ENCODE peak calls at places on chromosome 15, in nine cellular contexts. I is activated naive CD8-positive, alpha-beta T cell treated with anti-CD3 and anti-CD28 coated beads for 36 hours; U is endothelial cell; L is progenitor cell of endocrine pancreas; D is epithelial cell of esophagus; W is NB4; O is NCI-H1417; B is mesendoderm; V is left ventricle myocardium inferior. X is an unnamed sample.
A peak's percentile ranks its signal among the peaks of the same experiment; 100 is the strongest.

GRCh38 chr15:91950631-91951384 is 97.3 kb downstream of the SLCO3A1 start:
- DNase-seq in I (no peak), U (no peak), L (no peak), D (peak; percentile 92), W (peak; percentile 39), O (no peak), B (no peak), V (no peak), X (peak; percentile 26)

GRCh38 chr15:31567861-31568260 is 241.2 kb downstream of the KLF13 start:
- DNase-seq in I (no peak), U (no peak), L (no peak), D (no peak), W (no peak), O (no peak), B (no peak), V (no peak), X (no peak)

GRCh38 chr15:40826123-40827075 is 2.1 kb downstream of the PPP1R14D start:
- DNase-seq in I (no peak), U (no peak), L (no peak), D (no peak), W (no peak), O (no peak), B (no peak), V (no peak), X (no peak)

GRCh38 chr15:64023215-64023614 is 23.1 kb downstream of the DAPK2 start:
- DNase-seq in I (no peak), U (no peak), L (no peak), D (no peak), W (no peak), O (no peak), B (no peak), V (no peak), X (no peak)

GRCh38 chr15:33448961-33449611 is 138.3 kb downstream of the RYR3 start:
- DNase-seq in I (no peak), U (no peak), L (no peak), D (peak; percentile 83), W (no peak), O (no peak), B (peak; percentile 45), V (no peak), X (no peak)

GRCh38 chr15:88834211-88834812 is 31.1 kb downstream of the ACAN start:
- DNase-seq in I (no peak), U (peak; percentile 60), L (peak; percentile 30), D (peak; percentile 27), W (no peak), O (no peak), B (peak; percentile 68), V (peak; percentile 40), X (peak; percentile 7)

GRCh38 chr15:55991841-55992768 is 1.3 kb downstream of the NEDD4 start:
- DNase-seq in I (no peak), U (no peak), L (no peak), D (no peak), W (no peak), O (no peak), B (no peak), V (no peak), X (no peak)

GRCh38 chr15:37095197-37095992 is 5.0 kb downstream of the MEIS2 start:
- DNase-seq in I (no peak), U (peak; percentile 55), L (no peak), D (no peak), W (no peak), O (peak; percentile 51), B (peak; percentile 78), V (peak; percentile 38), X (no peak)

GRCh38 chr15:54026891-54027290 is 48.6 kb downstream of the UNC13C start:
- DNase-seq in I (no peak), U (no peak), L (no peak), D (peak; percentile 18), W (no peak), O (no peak), B (peak; percentile 5), V (no peak), X (no peak)

GRCh38 chr15:97672586-97672985 is 287.9 kb upstream of the ARRDC4 start:
- DNase-seq in I (no peak), U (no peak), L (no peak), D (no peak), W (no peak), O (no peak), B (no peak), V (no peak), X (no peak)

GRCh38 chr15:52132066-52132465 is 19.5 kb upstream of the BCL2L10 start:
- DNase-seq in I (no peak), U (no peak), L (no peak), D (no peak), W (no peak), O (no peak), B (no peak), V (no peak), X (no peak)

GRCh38 chr15:55897560-55898336 is 95.7 kb downstream of the NEDD4 start:
- DNase-seq in I (no peak), U (peak; percentile 70), L (peak; percentile 22), D (peak; percentile 86), W (peak; percentile 39), O (peak; percentile 47), B (peak; percentile 77), V (peak; percentile 41), X (peak; percentile 12)

GRCh38 chr15:90814193-90814811 is 54.1 kb upstream of the FURIN start:
- DNase-seq in I (no peak), U (no peak), L (no peak), D (no peak), W (no peak), O (peak; percentile 49), B (no peak), V (no peak), X (no peak)

GRCh38 chr15:44738340-44738984 is 2.1 kb downstream of the TRIM69 start:
- DNase-seq in I (no peak), U (no peak), L (no peak), D (peak; percentile 58), W (peak; percentile 63), O (peak; percentile 1), B (peak; percentile 46), V (no peak), X (peak; percentile 64)

GRCh38 chr15:66496951-66497501 is 536 bp downstream of the SNAPC5 start:
- DNase-seq in I (no peak), U (no peak), L (no peak), D (no peak), W (no peak), O (no peak), B (no peak), V (no peak), X (no peak)

X was measured in AML-193.